ENCODE peak calls at places on chromosomes 13 and 19, in five cellular contexts. Y is LHCN-M2; F is body of pancreas; Q is activated naive CD4-positive, alpha-beta T cell treated with anti-CD3 and anti-CD28 coated beads for 36 hours; X is AG08395. K is an unnamed sample.

GRCh38 chr13:113954046-113954841 is 19.6 kb downstream of the C13orf46 start:
- DNase-seq in Q (no peak), X (no peak), Y (no peak), F (no peak), K (no peak)

GRCh38 chr19:47839913-47840312 is 18.2 kb downstream of the CRX start:
- DNase-seq in Q (no peak), X (no peak), F (no peak), Y (no peak), K (no peak)

GRCh38 chr19:13095393-13095784 is 7.3 kb downstream of the LYL1 start:
- DNase-seq in Q (peak; percentile 12), X (no peak), Y (no peak), F (no peak), K (no peak)

GRCh38 chr13:113547248-113547971 is 37.1 kb upstream of the TFDP1 start:
- DNase-seq in X (peak; percentile 60), Q (no peak), Y (no peak), F (no peak), K (no peak)

GRCh38 chr13:113920606-113921306 is 53.1 kb downstream of the C13orf46 start:
- DNase-seq in F (no peak), Q (no peak), X (no peak), Y (no peak), K (no peak)

GRCh38 chr13:104389722-104390121 is 1323.5 kb upstream of the SLC10A2 start:
- DNase-seq in Y (peak; percentile 86), F (no peak), X (no peak), Q (no peak), K (no peak)

GRCh38 chr19:12792048-12792852 is 964 bp downstream of the JUNB start:
- DNase-seq in F (peak; percentile 81), X (peak; percentile 2), Q (peak; percentile 80), Y (peak; percentile 58), K (peak; percentile 58)

GRCh38 chr13:48975101-48975925 is at the start of gene FNDC3A:
- DNase-seq in F (peak; percentile 67), Q (peak; percentile 60), X (peak; percentile 90), Y (peak; percentile 74), K (peak; percentile 14)

GRCh38 chr19:13717194-13717643 is 47.1 kb upstream of the MRI1 start:
- DNase-seq in X (no peak), F (no peak), Q (no peak), Y (no peak), K (no peak)

GRCh38 chr13:70798385-70798784 is 690.1 kb upstream of the KLHL1 start:
- DNase-seq in Q (no peak), X (no peak), F (no peak), Y (no peak), K (no peak)

GRCh38 chr19:2602391-2603181 is 99.9 kb downstream of the GNG7 start:
- DNase-seq in X (peak; percentile 90), Q (no peak), Y (no peak), F (peak; percentile 94), K (no peak)

GRCh38 chr19:45789035-45789786 is 3.4 kb downstream of the DMWD start:
- DNase-seq in F (no peak), X (no peak), Y (no peak), Q (no peak), K (no peak)

GRCh38 chr19:1856345-1856697 is 7.1 kb downstream of the KLF16 start:
- DNase-seq in F (no peak), Y (peak; percentile 57), X (no peak), Q (no peak), K (no peak)

GRCh38 chr19:33241530-33242101 is 16.0 kb upstream of the SLC7A10 start:
- DNase-seq in F (peak; percentile 28), X (peak; percentile 31), Q (no peak), Y (no peak), K (no peak)

GRCh38 chr19:3112375-3113099 is 18.4 kb downstream of the GNA11 start:
- DNase-seq in X (no peak), Y (no peak), Q (no peak), F (no peak), K (no peak)

GRCh38 chr13:74687452-74688180 is 553.4 kb upstream of the KLF12 start:
- DNase-seq in X (no peak), F (no peak), Q (no peak), Y (peak; percentile 5), K (peak; percentile 52)

GRCh38 chr13:114097893-114098688 is 34.3 kb downstream of the RASA3 start:
- DNase-seq in F (no peak), Y (no peak), X (no peak), Q (no peak), K (no peak)

GRCh38 chr13:42420304-42420703 is 148.4 kb downstream of the AKAP11 start:
- DNase-seq in Y (no peak), Q (peak; percentile 66), X (no peak), F (no peak), K (no peak)

GRCh38 chr19:38455031-38455430 is 21.5 kb downstream of the RYR1 start:
- DNase-seq in X (no peak), F (no peak), Q (no peak), Y (no peak), K (peak; percentile 29)

GRCh38 chr13:99605417-99606321 is 104.4 kb downstream of the TM9SF2 start:
- DNase-seq in Q (peak; percentile 59), F (peak; percentile 82), X (peak; percentile 43), Y (peak; percentile 79), K (peak; percentile 27)

GRCh38 chr13:39105110-39105509 is 66.9 kb downstream of the NHLRC3 start:
- DNase-seq in Q (no peak), F (no peak), Y (peak; percentile 71), X (no peak), K (no peak)

GRCh38 chr19:1266818-1267440 is 2.2 kb upstream of the CIRBP start:
- DNase-seq in Y (no peak), Q (peak; percentile 65), X (peak; percentile 56), F (peak; percentile 65), K (peak; percentile 89)

GRCh38 chr13:95155093-95155492 is 146.2 kb downstream of the ABCC4 start:
- DNase-seq in Q (no peak), X (no peak), Y (no peak), F (no peak), K (no peak)

GRCh38 chr19:36771275-36772231 is 1.1 kb downstream of the ZNF850 start:
- DNase-seq in F (peak; percentile 70), Y (peak; percentile 82), Q (peak; percentile 75), X (peak; percentile 46), K (peak; percentile 1)

GRCh38 chr19:49676136-49676689 is 858 bp upstream of the PRMT1 start:
- DNase-seq in X (peak; percentile 88), F (peak; percentile 91), Y (peak; percentile 88), Q (peak; percentile 55), K (no peak)

GRCh38 chr13:113967729-113968462 is 6.0 kb downstream of the C13orf46 start:
- DNase-seq in X (no peak), Y (no peak), F (peak; percentile 89), Q (no peak), K (no peak)

GRCh38 chr13:113544896-113545295 is 39.7 kb upstream of the TFDP1 start:
- DNase-seq in Q (no peak), X (no peak), Y (no peak), F (no peak), K (no peak)

K was measured in neural crest cell.